ENCODE peak calls at places on chromosomes 11 and 22, in eight cellular contexts. D, L, X, P, A, Y, N and T are unnamed samples.

GRCh38 chr11:95897731-95898130 is 26.2 kb downstream of the MTMR2 start:
- DNase-seq in L (peak; percentile 75), N (peak; percentile 27), A (no peak), D (no peak), Y (no peak), X (no peak), P (no peak), T (no peak)

GRCh38 chr11:83855237-83855636 is 569.1 kb upstream of the CCDC90B start:
- DNase-seq in X (no peak), N (no peak), Y (no peak), P (no peak), A (no peak), D (no peak), L (no peak), T (no peak)

GRCh38 chr22:30202531-30203006 is 44.0 kb downstream of the LIF start:
- DNase-seq in X (no peak), L (peak; percentile 61), A (no peak), D (no peak), Y (no peak), P (no peak), N (peak; percentile 85), T (no peak)

GRCh38 chr11:124799384-124800225 is 601 bp downstream of the MSANTD2 start:
- DNase-seq in L (peak; percentile 14), A (peak; percentile 19), X (peak; percentile 62), P (peak; percentile 36), D (peak; percentile 49), Y (no peak), N (peak; percentile 58), T (peak; percentile 61)

GRCh38 chr11:1177020-1177770 is 19.4 kb downstream of the MUC5AC start:
- DNase-seq in N (no peak), L (no peak), Y (no peak), X (no peak), P (no peak), A (no peak), D (no peak), T (no peak)

GRCh38 chr11:48123249-48123875 is 93.2 kb upstream of the OR4B1 start:
- DNase-seq in L (no peak), X (no peak), A (no peak), P (no peak), D (no peak), N (no peak), Y (no peak), T (no peak)

GRCh38 chr11:133678211-133678610 is 145.9 kb upstream of the OPCML start:
- DNase-seq in L (no peak), N (no peak), A (no peak), D (no peak), X (no peak), Y (no peak), P (no peak), T (no peak)

GRCh38 chr11:73139476-73140198 is 2.5 kb downstream of the FCHSD2 start:
- DNase-seq in Y (no peak), N (no peak), A (no peak), X (no peak), P (no peak), L (peak; percentile 35), D (no peak), T (no peak)

GRCh38 chr11:1917523-1918435 is 1.7 kb upstream of the TNNT3 start:
- DNase-seq in X (no peak), A (no peak), N (no peak), Y (no peak), P (no peak), L (no peak), D (peak; percentile 49), T (no peak)

GRCh38 chr11:23423119-23423518 is 562.8 kb upstream of the CCDC179 start:
- DNase-seq in D (no peak), X (no peak), A (no peak), Y (no peak), N (no peak), L (no peak), P (no peak), T (no peak)

GRCh38 chr11:28528217-28528616 is 420.0 kb downstream of the METTL15 start:
- DNase-seq in L (peak; percentile 25), Y (no peak), X (no peak), P (no peak), N (no peak), D (no peak), A (no peak), T (no peak)

GRCh38 chr11:66126808-66127555 is 56.9 kb downstream of the PACS1 start:
- DNase-seq in L (peak; percentile 79), N (peak; percentile 76), Y (no peak), D (no peak), A (peak; percentile 45), P (peak; percentile 62), X (peak; percentile 28), T (peak; percentile 41)

GRCh38 chr22:39212721-39213376 is 31.9 kb downstream of the PDGFB start:
- DNase-seq in D (no peak), N (no peak), Y (no peak), A (no peak), X (no peak), L (peak; percentile 42), P (peak; percentile 74), T (no peak)

GRCh38 chr11:57571631-57572030 is 4.2 kb upstream of the UBE2L6 start:
- DNase-seq in L (no peak), D (no peak), A (no peak), X (no peak), Y (no peak), N (no peak), P (no peak), T (no peak)

GRCh38 chr22:30262112-30262511 is 4.5 kb downstream of the OSM start:
- DNase-seq in D (no peak), P (no peak), X (no peak), Y (no peak), A (no peak), N (no peak), L (no peak), T (no peak)

GRCh38 chr11:68214173-68215086 is 1.3 kb upstream of the KMT5B start:
- DNase-seq in N (peak; percentile 21), D (peak; percentile 35), X (peak; percentile 44), A (no peak), P (no peak), L (no peak), Y (no peak), T (peak; percentile 37)

GRCh38 chr11:61896665-61897386 is 5.5 kb upstream of the FADS3 start:
- DNase-seq in Y (no peak), P (no peak), N (no peak), X (no peak), A (no peak), D (no peak), L (no peak), T (no peak)

GRCh38 chr22:30245181-30245984 is 1.2 kb downstream of the LIF start:
- DNase-seq in X (peak; percentile 27), N (peak; percentile 21), L (no peak), P (no peak), D (peak; percentile 38), Y (no peak), A (no peak), T (no peak)

DNA sequence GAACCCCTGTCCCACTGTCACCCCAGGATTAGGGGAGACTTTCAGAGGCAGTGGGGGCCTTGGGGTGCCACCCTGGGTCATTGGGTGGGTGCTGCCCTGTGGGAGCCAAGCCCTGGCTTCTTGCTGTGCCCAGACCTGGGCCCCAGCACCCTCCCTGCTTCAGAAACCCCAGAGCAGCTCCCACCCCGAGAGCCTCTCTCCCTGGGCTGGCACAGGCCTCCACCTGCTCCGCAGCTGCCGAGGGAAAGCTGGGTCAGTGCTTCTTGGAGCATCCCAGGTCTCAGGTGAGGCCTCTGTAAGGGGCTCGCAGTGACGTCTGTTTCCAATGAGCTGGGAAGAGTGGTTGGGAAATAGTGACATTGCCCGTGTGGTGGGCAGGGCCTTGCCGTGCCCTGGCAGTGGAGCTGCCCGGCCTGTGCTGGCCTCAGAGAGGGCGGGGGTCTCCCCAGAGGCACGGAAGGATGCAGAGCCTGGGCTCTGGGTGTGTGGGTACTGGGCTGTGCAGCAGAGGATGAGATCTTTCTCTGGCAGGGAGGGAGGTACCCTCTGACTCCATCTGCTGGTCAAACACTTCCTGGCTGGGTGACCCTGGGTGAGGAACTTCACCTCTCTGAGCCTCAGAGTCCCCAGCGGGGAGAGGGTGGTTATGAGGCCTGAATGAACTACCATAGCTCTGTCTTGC is 23.0 kb downstream of the C22orf23 start:
- DNase-seq in A (no peak), L (peak; percentile 49), N (peak; percentile 26), D (peak; percentile 36), Y (no peak), P (peak; percentile 41), X (no peak), T (no peak)
- TF ChIP-seq CTCF in A (no peak), L (peak; percentile 59), N (no peak), D (no peak), Y (peak; percentile 61), P (peak; percentile 32), X (peak; percentile 24), T (peak; percentile 26)

GRCh38 chr11:128506384-128506783 is 81.0 kb downstream of the ETS1 start:
- DNase-seq in L (peak; percentile 27), P (no peak), N (no peak), A (no peak), D (no peak), X (no peak), Y (no peak), T (no peak)
- TF ChIP-seq CTCF in L (no peak), P (no peak), N (no peak), A (no peak), D (no peak), X (no peak), Y (no peak), T (no peak)

DNA sequence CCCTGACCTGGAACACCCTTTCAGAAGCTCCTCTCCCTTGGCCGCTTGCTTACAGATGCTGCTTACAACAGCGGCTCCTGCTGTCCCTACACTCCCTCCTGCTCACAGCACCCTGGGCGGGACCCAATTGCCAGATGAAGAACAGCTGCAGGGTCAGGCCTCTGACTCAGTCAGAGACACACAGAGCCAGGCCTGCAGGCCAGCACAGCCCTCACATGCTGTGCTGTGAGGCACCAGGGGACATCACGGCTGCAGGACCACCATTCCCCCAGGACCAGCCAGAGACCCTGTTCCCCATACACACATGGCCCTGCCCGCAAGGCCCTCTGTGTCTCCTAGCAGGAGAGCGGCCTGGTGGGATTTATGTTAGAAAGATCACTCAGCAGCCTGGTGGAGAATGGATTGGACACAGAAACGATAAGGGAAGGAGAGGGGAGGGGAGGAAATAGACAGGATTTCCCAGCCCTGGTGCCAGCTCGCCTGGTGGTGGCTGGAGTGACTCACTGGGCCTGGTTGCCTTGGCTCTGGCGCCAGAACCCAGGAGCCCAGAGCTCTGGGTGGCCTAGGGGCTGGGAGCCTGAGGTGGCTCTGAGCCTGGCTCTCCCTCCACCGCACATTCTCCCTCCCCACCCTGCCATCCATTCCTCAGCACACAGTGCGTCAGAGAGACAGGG is 6.7 kb downstream of the CAPN5 start:
- DNase-seq in L (peak; percentile 96), N (peak; percentile 35), D (no peak), A (no peak), Y (peak; percentile 62), P (peak; percentile 76), X (peak; percentile 36), T (no peak)
- TF ChIP-seq CTCF in L (peak; percentile 52), N (no peak), D (no peak), A (no peak), Y (peak; percentile 54), P (peak; percentile 19), X (no peak), T (no peak)

DNA sequence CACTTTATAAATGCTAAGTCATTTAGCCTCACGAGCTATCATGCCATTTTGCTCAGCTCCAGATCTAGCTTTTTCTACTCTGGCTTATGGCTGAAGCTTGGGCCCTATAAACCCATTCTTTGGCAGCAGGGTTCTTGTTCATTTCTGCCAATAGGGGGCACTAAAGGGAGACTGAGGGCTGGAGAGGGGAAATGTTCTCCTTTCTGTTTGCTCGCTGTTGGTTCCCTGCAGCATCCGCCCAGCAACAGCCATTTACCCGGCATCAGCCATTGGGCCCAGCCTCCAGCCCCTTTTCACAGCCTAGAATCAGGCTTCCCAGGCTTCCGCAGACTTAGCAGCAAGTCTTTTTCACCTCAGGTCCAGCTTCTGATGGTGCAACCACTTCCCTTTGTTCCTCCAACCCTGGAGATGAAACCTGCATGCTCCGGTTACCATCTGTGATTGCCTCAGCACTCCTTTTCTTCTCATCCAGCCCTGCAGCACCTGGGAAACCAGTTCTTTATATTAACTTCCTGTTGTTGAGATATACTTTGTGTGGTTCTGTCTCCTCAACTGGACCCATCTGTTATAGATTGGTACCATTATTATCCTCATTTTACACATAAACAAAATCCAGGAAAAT is 4.2 kb upstream of the ME3 start:
- DNase-seq in L (no peak), A (no peak), D (peak; percentile 71), N (no peak), P (peak; percentile 46), Y (no peak), X (no peak), T (peak; percentile 13)
- TF ChIP-seq CTCF in L (peak; percentile 48), A (no peak), D (peak; percentile 54), N (no peak), P (peak; percentile 48), Y (peak; percentile 48), X (no peak), T (no peak)